ENCODE peak calls at places on chromosomes 1 and 21, in seven cellular contexts. R is kidney glomerular epithelial cell; V is heart left ventricle; M is activated CD4-positive, CD25-positive, alpha-beta regulatory T cell treated with anti-CD3 and anti-CD28 coated beads, Interleukin-2, amount 50 U/mL, for 16 hours; B is amniotic stem cell; Y is astrocyte of the spinal cord; T is HCT116. P is an unnamed sample.

GRCh38 chr1:7253118-7253480 is 467.8 kb downstream of the CAMTA1 start:
- DNase-seq in R (peak), V (no peak), M (no peak), B (no peak), Y (peak), T (no peak), P (no peak)

GRCh38 chr1:76866566-76866965 is 714 bp upstream of the ST6GALNAC5 start:
- DNase-seq in R (no peak), V (no peak), M (no peak), B (no peak), Y (no peak), T (no peak), P (no peak)

GRCh38 chr1:222240536-222241181 is 307.2 kb downstream of the HHIPL2 start:
- DNase-seq in R (peak), V (no peak), M (no peak), B (peak), Y (peak), T (no peak), P (no peak)

GRCh38 chr1:196160066-196160795 is 448.0 kb downstream of the KCNT2 start:
- DNase-seq in R (no peak), V (no peak), M (no peak), B (peak), Y (peak), T (no peak), P (no peak)

GRCh38 chr1:39328110-39328509 is 123.6 kb downstream of the MACF1 start:
- DNase-seq in R (no peak), V (no peak), M (no peak), B (no peak), Y (no peak), T (no peak), P (no peak)

GRCh38 chr1:78044796-78045599 is 768 bp upstream of the GIPC2 start:
- DNase-seq in R (no peak), V (no peak), M (no peak), B (no peak), Y (no peak), T (no peak), P (no peak)

GRCh38 chr1:162562452-162562828 is 918 bp downstream of the UAP1 start:
- DNase-seq in R (peak), V (no peak), M (no peak), B (peak), Y (peak), T (no peak), P (peak)

GRCh38 chr1:216216304-216216703 is 206.9 kb downstream of the USH2A start:
- DNase-seq in R (no peak), V (no peak), M (no peak), B (no peak), Y (no peak), T (no peak), P (no peak)

GRCh38 chr1:1440941-1441888 is 5.7 kb downstream of the VWA1 start:
- DNase-seq in R (no peak), V (peak), M (peak), B (no peak), Y (no peak), T (no peak), P (no peak)

GRCh38 chr21:22791986-22792560 is 1793.9 kb downstream of the NCAM2 start:
- DNase-seq in R (peak), V (no peak), M (no peak), B (peak), Y (peak), T (no peak), P (peak)

GRCh38 chr1:58896211-58897183 is 112.7 kb upstream of the JUN start:
- DNase-seq in R (no peak), V (peak), M (no peak), B (no peak), Y (no peak), T (no peak), P (no peak)

GRCh38 chr1:88935522-88936222 is 44.3 kb upstream of the GTF2B start:
- DNase-seq in R (peak), V (no peak), M (no peak), B (no peak), Y (peak), T (peak), P (peak)

GRCh38 chr1:66276229-66276628 is 257.7 kb upstream of the SGIP1 start:
- DNase-seq in R (no peak), V (no peak), M (no peak), B (no peak), Y (no peak), T (no peak), P (no peak)

GRCh38 chr1:229953736-229954326 is 113.2 kb upstream of the GALNT2 start:
- DNase-seq in R (no peak), V (no peak), M (no peak), B (no peak), Y (no peak), T (no peak), P (no peak)

GRCh38 chr1:4213599-4213998 is 313.5 kb upstream of the C1orf174 start:
- DNase-seq in R (no peak), V (no peak), M (no peak), B (no peak), Y (no peak), T (no peak), P (no peak)

GRCh38 chr1:156479093-156480014 is 21.2 kb downstream of the MEF2D start:
- DNase-seq in R (no peak), V (peak), M (no peak), B (no peak), Y (no peak), T (no peak), P (no peak)

GRCh38 chr1:42379794-42380616 is 587 bp upstream of the RIMKLA start:
- DNase-seq in R (peak), V (no peak), M (no peak), B (no peak), Y (peak), T (no peak), P (peak)

GRCh38 chr1:236893626-236894545 is 98.8 kb downstream of the MTR start:
- DNase-seq in R (no peak), V (no peak), M (no peak), B (no peak), Y (no peak), T (no peak), P (no peak)

GRCh38 chr1:13583964-13584791 is 546 bp downstream of the PDPN start:
- DNase-seq in R (peak), V (peak), M (no peak), B (no peak), Y (peak), T (no peak), P (peak)

GRCh38 chr1:187280051-187280450 is 451.3 kb downstream of the PLA2G4A start:
- DNase-seq in R (no peak), V (no peak), M (no peak), B (no peak), Y (no peak), T (no peak), P (no peak)

GRCh38 chr1:216793303-216793702 is 70.1 kb upstream of the ESRRG start:
- DNase-seq in R (no peak), V (no peak), M (no peak), B (no peak), Y (no peak), T (no peak), P (no peak)

GRCh38 chr1:208917719-208918118 is 665.8 kb upstream of the CAMK1G start:
- DNase-seq in R (no peak), V (no peak), M (no peak), B (no peak), Y (no peak), T (no peak), P (no peak)

GRCh38 chr1:77889240-77889637 is 815 bp downstream of the NEXN start:
- DNase-seq in R (peak), V (no peak), M (no peak), B (peak), Y (peak), T (no peak), P (no peak)

GRCh38 chr1:178434360-178434759 is 62.4 kb downstream of the CLEC20A start:
- DNase-seq in R (no peak), V (no peak), M (no peak), B (no peak), Y (no peak), T (no peak), P (no peak)

GRCh38 chr1:109876617-109877319 is 33.9 kb upstream of the CSF1 start:
- DNase-seq in R (peak), V (no peak), M (no peak), B (no peak), Y (peak), T (no peak), P (no peak)

GRCh38 chr1:230326971-230327891 is 98.9 kb downstream of the PGBD5 start:
- DNase-seq in R (no peak), V (no peak), M (no peak), B (no peak), Y (no peak), T (no peak), P (no peak)

GRCh38 chr1:116908821-116909510 is 750 bp upstream of the PTGFRN start:
- DNase-seq in R (no peak), V (no peak), M (no peak), B (no peak), Y (no peak), T (no peak), P (no peak)

GRCh38 chr1:109687641-109688499 is at the start of gene GSTM1:
- DNase-seq in R (no peak), V (peak), M (no peak), B (no peak), Y (peak), T (no peak), P (peak)

GRCh38 chr1:223704921-223705878 is 7.1 kb upstream of the CAPN2 start:
- DNase-seq in R (peak), V (no peak), M (no peak), B (no peak), Y (peak), T (no peak), P (no peak)

GRCh38 chr1:3015744-3016143 is 5.5 kb upstream of the ACTRT2 start:
- DNase-seq in R (no peak), V (no peak), M (no peak), B (no peak), Y (no peak), T (no peak), P (no peak)

GRCh38 chr1:29657816-29658215 is 421.5 kb downstream of the PTPRU start:
- DNase-seq in R (no peak), V (no peak), M (no peak), B (no peak), Y (no peak), T (no peak), P (no peak)

GRCh38 chr1:58946390-58946789 is 162.5 kb upstream of the JUN start:
- DNase-seq in R (no peak), V (no peak), M (no peak), B (no peak), Y (no peak), T (no peak), P (no peak)

GRCh38 chr1:236211815-236212214 is 69.5 kb downstream of the GPR137B start:
- DNase-seq in R (no peak), V (no peak), M (no peak), B (no peak), Y (no peak), T (no peak), P (no peak)

GRCh38 chr1:53765656-53766055 is 26.7 kb upstream of the GLIS1 start:
- DNase-seq in R (peak), V (no peak), M (no peak), B (no peak), Y (peak), T (no peak), P (no peak)

GRCh38 chr1:88892146-88892877 is 945 bp upstream of the GTF2B start:
- DNase-seq in R (no peak), V (no peak), M (no peak), B (no peak), Y (peak), T (peak), P (peak)

GRCh38 chr21:46608672-46609111 is 3.8 kb upstream of the S100B start:
- DNase-seq in R (no peak), V (no peak), M (no peak), B (no peak), Y (no peak), T (no peak), P (no peak)

GRCh38 chr1:224719716-224720115 is 103.6 kb downstream of the CNIH3 start:
- DNase-seq in R (no peak), V (no peak), M (no peak), B (no peak), Y (no peak), T (no peak), P (no peak)

P was measured in pons.